ENCODE peak calls at places on chromosomes 16 and 17, in eight cellular contexts. D is tibial nerve, Y is A549, W is adrenal gland, O is IMR-90, G is HCT116, F is H1, K is transverse colon. E is an unnamed sample.

GRCh38 chr16:70250748-70251650 is 741 bp downstream of the EXOSC6 start:
- DNase-seq in D (no peak), Y (peak), W (peak), O (peak), G (no peak), F (peak), K (peak), E (no peak)

GRCh38 chr17:1906622-1907021 is 76.8 kb downstream of the RPA1 start:
- DNase-seq in D (no peak), Y (no peak), W (no peak), O (no peak), G (no peak), F (no peak), K (no peak), E (no peak)

GRCh38 chr17:4582691-4583090 is 1.6 kb upstream of the SMTNL2 start:
- DNase-seq in D (no peak), Y (no peak), W (no peak), O (no peak), G (no peak), F (no peak), K (no peak), E (no peak)

GRCh38 chr17:2259769-2260536 is 43.6 kb downstream of the SMG6 start:
- DNase-seq in D (no peak), Y (no peak), W (no peak), O (peak), G (no peak), F (no peak), K (peak), E (no peak)

GRCh38 chr17:19295478-19296200 is 58.5 kb downstream of the EPN2 start:
- DNase-seq in D (no peak), Y (no peak), W (no peak), O (no peak), G (no peak), F (no peak), K (no peak), E (no peak)

GRCh38 chr17:742147-742793 is 9.8 kb downstream of the GEMIN4 start:
- DNase-seq in D (no peak), Y (no peak), W (no peak), O (no peak), G (no peak), F (no peak), K (no peak), E (no peak)

GRCh38 chr17:44317545-44317944 is 7.1 kb downstream of the SLC25A39 start:
- DNase-seq in D (no peak), Y (no peak), W (no peak), O (no peak), G (no peak), F (no peak), K (no peak), E (no peak)

GRCh38 chr17:72463287-72464102 is 342.7 kb downstream of the SOX9 start:
- DNase-seq in D (no peak), Y (no peak), W (no peak), O (no peak), G (no peak), F (no peak), K (no peak), E (no peak)

GRCh38 chr17:64133546-64134215 is 3.7 kb upstream of the ERN1 start:
- DNase-seq in D (no peak), Y (peak), W (no peak), O (peak), G (peak), F (no peak), K (no peak), E (no peak)

GRCh38 chr16:68752602-68753001 is 15.5 kb downstream of the CDH1 start:
- DNase-seq in D (no peak), Y (no peak), W (no peak), O (no peak), G (no peak), F (no peak), K (peak), E (no peak)

GRCh38 chr16:85403693-85404092 is 209.4 kb upstream of the GSE1 start:
- DNase-seq in D (no peak), Y (no peak), W (no peak), O (no peak), G (no peak), F (peak), K (no peak), E (no peak)

GRCh38 chr16:80273635-80274538 is 266.9 kb upstream of the DYNLRB2 start:
- DNase-seq in D (no peak), Y (no peak), W (no peak), O (peak), G (no peak), F (no peak), K (no peak), E (no peak)

GRCh38 chr17:29746669-29747068 is 124.0 kb upstream of the CORO6 start:
- DNase-seq in D (no peak), Y (no peak), W (no peak), O (no peak), G (no peak), F (no peak), K (no peak), E (no peak)

GRCh38 chr17:72264682-72265405 is 144.0 kb downstream of the SOX9 start:
- DNase-seq in D (no peak), Y (no peak), W (no peak), O (no peak), G (no peak), F (no peak), K (no peak), E (no peak)

GRCh38 chr16:1430759-1431496 is at the start of gene PERCC1:
- DNase-seq in D (no peak), Y (no peak), W (no peak), O (no peak), G (no peak), F (no peak), K (no peak), E (no peak)

GRCh38 chr17:82545071-82545462 is 25.5 kb downstream of the FOXK2 start:
- DNase-seq in D (no peak), Y (no peak), W (no peak), O (no peak), G (no peak), F (no peak), K (no peak), E (no peak)

GRCh38 chr17:56887552-56888467 is 26.0 kb downstream of the TRIM25 start:
- DNase-seq in D (no peak), Y (no peak), W (no peak), O (peak), G (peak), F (no peak), K (peak), E (no peak)

GRCh38 chr17:49360796-49361128 is 1.3 kb downstream of the ZNF652 start:
- DNase-seq in D (no peak), Y (peak), W (no peak), O (peak), G (no peak), F (no peak), K (peak), E (no peak)

GRCh38 chr16:50300942-50301625 is 34.7 kb downstream of the ADCY7 start:
- DNase-seq in D (no peak), Y (no peak), W (no peak), O (peak), G (no peak), F (no peak), K (no peak), E (no peak)

GRCh38 chr17:55238931-55239297 is 25.8 kb upstream of the HLF start:
- DNase-seq in D (no peak), Y (peak), W (no peak), O (no peak), G (no peak), F (no peak), K (no peak), E (no peak)

GRCh38 chr16:81517630-81518438 is 73.2 kb downstream of the CMIP start:
- DNase-seq in D (no peak), Y (no peak), W (no peak), O (peak), G (no peak), F (no peak), K (no peak), E (no peak)

GRCh38 chr16:56889206-56889605 is 24.2 kb downstream of the SLC12A3 start:
- DNase-seq in D (no peak), Y (no peak), W (no peak), O (no peak), G (no peak), F (no peak), K (peak), E (no peak)

GRCh38 chr17:74337834-74338500 is 11.9 kb downstream of the KIF19 start:
- DNase-seq in D (no peak), Y (no peak), W (no peak), O (no peak), G (no peak), F (no peak), K (no peak), E (no peak)

GRCh38 chr17:66850692-66851091 is 15.8 kb downstream of the CACNG5 start:
- DNase-seq in D (no peak), Y (no peak), W (no peak), O (no peak), G (no peak), F (no peak), K (no peak), E (no peak)

GRCh38 chr16:5361322-5361721 is 263.7 kb upstream of the EEF2KMT start:
- DNase-seq in D (no peak), Y (no peak), W (no peak), O (no peak), G (no peak), F (no peak), K (no peak), E (no peak)

GRCh38 chr17:19237389-19238166 is 412 bp downstream of the EPN2 start:
- DNase-seq in D (no peak), Y (peak), W (peak), O (no peak), G (no peak), F (peak), K (peak), E (no peak)

GRCh38 chr17:74759243-74759801 is 10.9 kb downstream of the NHERF1 start:
- DNase-seq in D (no peak), Y (no peak), W (no peak), O (no peak), G (no peak), F (no peak), K (peak), E (no peak)

GRCh38 chr16:88519938-88520653 is 50.1 kb upstream of the ZC3H18 start:
- DNase-seq in D (no peak), Y (no peak), W (no peak), O (no peak), G (no peak), F (no peak), K (no peak), E (no peak)

GRCh38 chr16:30972872-30973271 is 12.1 kb upstream of the HSD3B7 start:
- DNase-seq in D (no peak), Y (peak), W (no peak), O (peak), G (no peak), F (no peak), K (no peak), E (no peak)

GRCh38 chr16:30760577-30761426 is 1.1 kb downstream of the CFAP119 start:
- DNase-seq in D (no peak), Y (no peak), W (no peak), O (no peak), G (no peak), F (no peak), K (no peak), E (no peak)

GRCh38 chr16:67384778-67385510 is 8.4 kb downstream of the TPPP3 start:
- DNase-seq in D (no peak), Y (no peak), W (no peak), O (no peak), G (no peak), F (no peak), K (no peak), E (no peak)

GRCh38 chr16:2455081-2455845 is 4.6 kb upstream of the TEDC2 start:
- DNase-seq in D (no peak), Y (no peak), W (no peak), O (no peak), G (no peak), F (no peak), K (no peak), E (no peak)

GRCh38 chr17:692116-692515 is 22.5 kb downstream of the VPS53 start:
- DNase-seq in D (no peak), Y (no peak), W (no peak), O (peak), G (no peak), F (no peak), K (no peak), E (no peak)

GRCh38 chr16:16122264-16122663 is 101.0 kb downstream of the ABCC6 start:
- DNase-seq in D (no peak), Y (no peak), W (no peak), O (no peak), G (no peak), F (no peak), K (no peak), E (no peak)

GRCh38 chr16:85523602-85524364 is 89.3 kb upstream of the GSE1 start:
- DNase-seq in D (no peak), Y (no peak), W (no peak), O (peak), G (no peak), F (no peak), K (no peak), E (no peak)

GRCh38 chr17:62727916-62728672 is 80.0 kb downstream of the MARCHF10 start:
- DNase-seq in D (no peak), Y (no peak), W (no peak), O (no peak), G (no peak), F (no peak), K (no peak), E (no peak)

GRCh38 chr16:74999683-75000480 is 1.1 kb downstream of the ZNRF1 start:
- DNase-seq in D (no peak), Y (no peak), W (peak), O (no peak), G (no peak), F (peak), K (peak), E (no peak)
- H3K27ac ChIP-seq in D (peak), Y (peak), W (no peak), O (peak), G (peak), F (no peak), K (peak), E (peak)

GRCh38 chr17:69327060-69327831 is at the start of gene ABCA5:
- DNase-seq in D (peak), Y (peak), W (peak), O (peak), G (peak), F (peak), K (peak), E (peak)

GRCh38 chr17:69331746-69332145 is 4.8 kb upstream of the ABCA5 start:
- DNase-seq in D (no peak), Y (no peak), W (no peak), O (no peak), G (no peak), F (no peak), K (no peak), E (no peak)

GRCh38 chr17:69323806-69324205 is 3.1 kb downstream of the ABCA5 start:
- DNase-seq in D (no peak), Y (no peak), W (no peak), O (no peak), G (no peak), F (no peak), K (no peak), E (no peak)

GRCh38 chr17:69325518-69326301 is 1.2 kb downstream of the ABCA5 start:
- DNase-seq in D (no peak), Y (no peak), W (no peak), O (no peak), G (no peak), F (no peak), K (peak), E (no peak)

GRCh38 chr17:69326302-69327059 is 452 bp downstream of the ABCA5 start:
- DNase-seq in D (no peak), Y (no peak), W (no peak), O (peak), G (no peak), F (no peak), K (no peak), E (no peak)
- TF ChIP-seq POLR2A in D (no peak), Y (no peak), W (no peak), O (no peak), G (no peak), F (no peak), K (peak), E (no peak)

GRCh38 chr17:61574542-61575351 is 16.3 kb downstream of the NACA2 start:
- DNase-seq in D (no peak), Y (peak), W (no peak), O (peak), G (peak), F (no peak), K (no peak), E (no peak)
- TF ChIP-seq CTCF in D (peak), Y (peak), W (no peak), O (peak), G (peak), F (peak), K (no peak), E (peak)

DNA sequence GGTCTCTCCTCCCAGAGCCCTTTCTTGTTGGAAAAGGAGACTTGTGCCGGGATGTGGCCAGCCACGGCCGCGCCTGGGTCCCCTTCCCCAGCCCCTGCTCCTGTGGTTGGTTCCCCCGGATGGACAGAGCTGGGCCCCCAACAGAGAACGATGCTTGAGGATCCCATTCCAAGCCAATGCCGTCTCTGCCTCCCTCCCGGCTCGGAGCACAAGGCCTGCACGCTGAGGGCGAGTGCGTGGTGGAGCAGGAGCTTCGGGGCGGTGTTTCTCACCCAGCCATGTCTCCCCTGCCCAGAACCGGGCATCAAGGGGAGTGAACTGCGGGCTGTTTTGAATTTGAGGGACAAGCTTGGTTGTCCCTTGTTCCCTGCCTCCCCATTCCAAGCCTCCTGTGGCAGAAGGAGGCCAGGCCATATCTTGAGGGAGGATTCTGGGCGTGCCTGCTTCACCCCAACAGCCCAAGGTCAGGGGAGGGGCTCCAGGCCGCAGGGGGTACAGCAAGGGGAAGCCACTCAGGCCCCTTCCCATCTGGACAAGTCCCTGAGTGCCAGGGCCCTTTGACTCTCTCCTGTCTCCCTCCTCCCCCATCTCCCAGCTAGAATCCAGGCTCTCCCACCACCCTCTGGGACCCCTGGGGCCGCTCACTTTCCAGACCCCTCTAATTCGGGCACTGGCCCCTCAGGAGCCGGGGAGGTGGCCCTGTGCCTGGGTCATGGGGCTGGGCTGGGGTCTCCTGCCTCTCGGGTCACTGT is 43.6 kb downstream of the SOCS3 start:
- DNase-seq in D (no peak), Y (peak), W (no peak), O (no peak), G (no peak), F (peak), K (no peak), E (no peak)
- H3K27ac ChIP-seq in D (peak), Y (peak), W (no peak), O (peak), G (peak), F (peak), K (peak), E (peak)

GRCh38 chr17:41972571-41973411 is 6.2 kb downstream of the CNP start:
- DNase-seq in D (no peak), Y (no peak), W (no peak), O (no peak), G (no peak), F (no peak), K (no peak), E (no peak)
- TF ChIP-seq POLR2A in D (no peak), Y (no peak), W (no peak), O (no peak), G (no peak), F (no peak), K (no peak), E (no peak)

GRCh38 chr17:80198144-80198661 is 21.9 kb downstream of the SGSH start:
- DNase-seq in D (no peak), Y (no peak), W (no peak), O (no peak), G (no peak), F (peak), K (no peak), E (no peak)

GRCh38 chr17:80201446-80201845 is 18.7 kb downstream of the SGSH start:
- DNase-seq in D (no peak), Y (no peak), W (no peak), O (no peak), G (no peak), F (no peak), K (no peak), E (no peak)

GRCh38 chr17:80203448-80204092 is 16.6 kb downstream of the SGSH start:
- DNase-seq in D (no peak), Y (no peak), W (no peak), O (no peak), G (no peak), F (no peak), K (no peak), E (no peak)

GRCh38 chr17:80204626-80205468 is 15.3 kb downstream of the SGSH start:
- DNase-seq in D (no peak), Y (no peak), W (no peak), O (no peak), G (no peak), F (no peak), K (no peak), E (no peak)

DNA sequence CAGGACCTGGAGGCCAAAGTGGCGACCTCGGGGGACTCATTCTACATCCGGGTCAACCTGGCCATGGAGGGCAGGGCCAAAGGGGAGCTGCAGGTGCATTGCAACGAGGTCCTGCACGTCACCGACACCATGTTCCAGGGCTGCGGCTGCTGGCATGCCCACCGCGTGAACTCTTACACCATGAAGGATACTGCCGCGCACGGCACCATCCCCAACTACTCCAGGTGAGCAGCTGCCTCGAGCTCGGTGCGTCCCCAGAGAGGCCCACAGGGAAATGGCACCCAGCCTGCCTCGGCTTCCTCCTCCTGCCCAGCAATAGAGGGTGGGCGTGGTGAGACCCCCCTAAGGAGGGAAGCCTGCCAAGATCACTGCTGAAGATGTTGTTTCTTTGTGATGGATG is 17.9 kb downstream of the SGSH start:
- DNase-seq in D (no peak), Y (no peak), W (no peak), O (no peak), G (no peak), F (no peak), K (no peak), E (no peak)
- TF ChIP-seq CTCF in D (no peak), Y (no peak), W (no peak), O (no peak), G (no peak), F (no peak), K (no peak), E (no peak)

E was measured in esophagus squamous epithelium.